ENCODE peak calls at places on chromosomes 3 and 15, in five cellular contexts. Q, U, L, A and W are unnamed samples.

GRCh38 chr3:43727930-43728329 is 37.2 kb downstream of the ABHD5 start:
- DNase-seq in Q (no peak), U (no peak), L (no peak), A (no peak), W (no peak)

GRCh38 chr15:72098076-72098475 is 19.9 kb downstream of the MYO9A start:
- DNase-seq in Q (peak; percentile 22), U (no peak), L (no peak), A (no peak), W (no peak)

GRCh38 chr15:76201536-76202255 is 109.6 kb downstream of the ETFA start:
- DNase-seq in Q (no peak), U (no peak), L (no peak), A (peak; percentile 57), W (no peak)

GRCh38 chr15:81190922-81191507 is 5.7 kb upstream of the IL16 start:
- DNase-seq in Q (peak; percentile 96), U (no peak), L (no peak), A (no peak), W (no peak)

GRCh38 chr3:160049038-160049437 is 60.4 kb downstream of the IL12A start:
- DNase-seq in Q (no peak), U (no peak), L (no peak), A (no peak), W (no peak)

GRCh38 chr15:63054985-63055384 is 12.4 kb downstream of the TPM1 start:
- DNase-seq in Q (peak; percentile 71), U (no peak), L (peak; percentile 37), A (no peak), W (no peak)

GRCh38 chr3:51934991-51935885 is 6.5 kb downstream of the RRP9 start:
- DNase-seq in Q (no peak), U (no peak), L (no peak), A (peak; percentile 52), W (peak; percentile 31)

GRCh38 chr3:110314512-110315114 is 757.0 kb upstream of the NECTIN3 start:
- DNase-seq in Q (peak; percentile 54), U (peak; percentile 13), L (peak; percentile 54), A (no peak), W (peak; percentile 36)

GRCh38 chr15:97683816-97684215 is 276.7 kb upstream of the ARRDC4 start:
- DNase-seq in Q (no peak), U (peak; percentile 21), L (no peak), A (no peak), W (no peak)

GRCh38 chr3:151537751-151538150 is 76.9 kb upstream of the IGSF10 start:
- DNase-seq in Q (no peak), U (no peak), L (peak; percentile 40), A (no peak), W (no peak)